ENCODE peak calls at places on chromosome 16, in seven cellular contexts. G is progenitor cell of endocrine pancreas, B is A549, N is HCT116, E is heart left ventricle, Z is astrocyte, L is breast epithelium. Q is an unnamed sample.
A peak's percentile ranks its signal among the peaks of the same experiment; 100 is the strongest.

GRCh38 chr16:4917117-4917516 is 19.8 kb downstream of the PPL start:
- DNase-seq in G (no peak), B (no peak), N (no peak), E (no peak), Z (peak; percentile 72), L (no peak), Q (no peak)

GRCh38 chr16:2705351-2705750 is 14.7 kb downstream of the PRSS27 start:
- DNase-seq in G (no peak), B (no peak), N (no peak), E (no peak), Z (no peak), L (no peak), Q (no peak)

GRCh38 chr16:58584831-58585505 is 44.7 kb downstream of the CNOT1 start:
- DNase-seq in G (no peak), B (no peak), N (no peak), E (no peak), Z (peak; percentile 7), L (no peak), Q (no peak)

GRCh38 chr16:65024649-65025243 is 97.1 kb downstream of the CDH11 start:
- DNase-seq in G (no peak), B (no peak), N (no peak), E (no peak), Z (peak; percentile 80), L (no peak), Q (no peak)

GRCh38 chr16:11630230-11631056 is 37.8 kb upstream of the SNN start:
- DNase-seq in G (no peak), B (no peak), N (no peak), E (no peak), Z (no peak), L (peak; percentile 69), Q (no peak)

GRCh38 chr16:81937305-81938038 is 73.8 kb downstream of the SDR42E1 start:
- DNase-seq in G (no peak), B (no peak), N (no peak), E (peak; percentile 34), Z (no peak), L (no peak), Q (no peak)

GRCh38 chr16:27367463-27368357 is 34.3 kb upstream of the IL21R start:
- DNase-seq in G (peak; percentile 56), B (peak; percentile 74), N (peak; percentile 63), E (peak; percentile 84), Z (peak; percentile 29), L (peak; percentile 70), Q (peak; percentile 92)

GRCh38 chr16:10388987-10389386 is 3.1 kb downstream of the ATF7IP2 start:
- DNase-seq in G (no peak), B (no peak), N (no peak), E (no peak), Z (no peak), L (no peak), Q (no peak)

GRCh38 chr16:69223882-69224281 is 36.9 kb downstream of the SNTB2 start:
- DNase-seq in G (no peak), B (no peak), N (no peak), E (no peak), Z (peak; percentile 51), L (no peak), Q (no peak)

GRCh38 chr16:23392223-23392600 is 60.8 kb downstream of the COG7 start:
- DNase-seq in G (no peak), B (no peak), N (no peak), E (no peak), Z (no peak), L (no peak), Q (no peak)

GRCh38 chr16:24568392-24568791 is 29.0 kb downstream of the RBBP6 start:
- DNase-seq in G (no peak), B (peak; percentile 53), N (no peak), E (no peak), Z (peak; percentile 6), L (no peak), Q (no peak)

GRCh38 chr16:336269-336668 is 16.3 kb downstream of the AXIN1 start:
- DNase-seq in G (no peak), B (no peak), N (no peak), E (no peak), Z (no peak), L (no peak), Q (no peak)

GRCh38 chr16:27922433-27922832 is 141.1 kb downstream of the GSG1L start:
- DNase-seq in G (no peak), B (no peak), N (no peak), E (no peak), Z (no peak), L (no peak), Q (no peak)

GRCh38 chr16:87572959-87573358 is 29.3 kb upstream of the JPH3 start:
- DNase-seq in G (no peak), B (no peak), N (no peak), E (no peak), Z (no peak), L (no peak), Q (no peak)
- TF ChIP-seq CTCF in G (peak; percentile 11), B (no peak), N (no peak), E (no peak), Z (no peak), L (no peak), Q (no peak)

GRCh38 chr16:20359997-20360396 is 7.5 kb upstream of the UMOD start:
- DNase-seq in G (no peak), B (no peak), N (no peak), E (no peak), Z (no peak), L (no peak), Q (no peak)
- TF ChIP-seq CTCF in G (peak; percentile 58), B (peak; percentile 6), N (peak; percentile 24), E (no peak), Z (no peak), L (no peak), Q (no peak)

DNA sequence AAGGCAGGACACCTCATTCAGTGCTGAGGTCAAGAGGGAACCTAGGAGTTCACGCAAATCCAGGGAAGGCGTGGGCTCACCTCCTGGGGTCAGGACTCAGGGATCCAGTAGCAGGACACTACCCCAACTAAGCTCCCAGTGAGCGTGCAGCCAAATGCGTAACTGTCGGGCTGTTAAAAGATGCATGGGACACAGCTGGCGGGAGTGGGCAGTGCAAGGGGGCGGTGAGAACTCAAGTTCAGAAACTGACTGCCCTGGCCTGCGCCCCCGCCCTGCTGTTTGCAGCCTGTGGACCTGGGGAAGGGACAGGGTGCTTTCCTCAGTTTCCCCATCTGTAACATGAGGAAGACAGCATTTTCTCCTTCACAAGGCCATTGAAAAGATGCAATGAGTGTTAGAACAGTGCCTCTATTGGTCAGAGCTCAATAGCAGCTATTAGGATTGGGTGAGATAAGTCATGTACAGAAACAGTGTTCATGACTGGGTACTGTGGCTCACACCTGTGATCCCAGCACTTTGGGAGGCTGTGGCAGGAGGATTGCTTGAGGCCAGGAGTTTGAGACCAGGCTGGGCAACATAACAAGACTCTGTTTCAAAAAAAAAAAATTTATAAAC is 20.2 kb downstream of the CDIPT start:
- DNase-seq in G (no peak), B (no peak), N (no peak), E (no peak), Z (no peak), L (no peak), Q (no peak)
- TF ChIP-seq CTCF in G (no peak), B (no peak), N (no peak), E (no peak), Z (peak; percentile 15), L (no peak), Q (no peak)

GRCh38 chr16:75555213-75555706 is 792 bp downstream of the TMEM231 start:
- DNase-seq in G (peak; percentile 59), B (peak; percentile 94), N (peak; percentile 86), E (peak; percentile 91), Z (peak; percentile 85), L (peak; percentile 74), Q (peak; percentile 79)
- TF ChIP-seq CTCF in G (no peak), B (no peak), N (no peak), E (no peak), Z (no peak), L (no peak), Q (no peak)

GRCh38 chr16:85490971-85491771 is 122.0 kb upstream of the GSE1 start:
- DNase-seq in G (no peak), B (peak; percentile 52), N (peak; percentile 31), E (no peak), Z (no peak), L (no peak), Q (peak; percentile 66)
- TF ChIP-seq CTCF in G (peak; percentile 60), B (peak; percentile 84), N (peak; percentile 93), E (no peak), Z (peak; percentile 43), L (no peak), Q (peak; percentile 98)

DNA sequence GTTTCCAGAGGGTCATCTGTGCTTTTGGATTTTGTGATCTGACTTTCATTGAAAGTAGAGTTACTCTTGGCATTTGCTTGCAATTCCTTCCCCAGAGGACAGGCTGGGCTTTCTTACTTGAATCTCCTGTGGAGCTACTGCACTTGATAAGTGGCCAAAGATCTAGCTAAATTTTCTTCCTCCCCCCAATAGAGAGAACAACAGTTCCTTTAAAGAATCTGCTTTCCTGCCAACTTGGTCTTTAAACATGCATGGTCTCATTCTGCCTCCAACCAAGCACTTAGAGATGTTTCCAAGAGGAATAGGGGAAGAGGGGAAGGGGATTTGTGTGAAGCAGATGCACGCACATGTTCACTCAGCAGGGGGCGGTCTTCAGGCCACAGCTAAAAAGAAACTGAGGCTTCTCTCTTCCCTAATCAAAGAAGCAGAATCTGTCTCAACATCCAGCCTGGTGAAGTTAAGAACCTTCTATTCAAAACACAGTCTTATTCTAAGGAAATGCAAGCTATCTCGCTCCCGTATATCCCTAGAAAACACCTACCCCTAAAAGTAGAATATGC is 229.6 kb downstream of the ZFHX3 start:
- DNase-seq in G (no peak), B (no peak), N (no peak), E (no peak), Z (peak; percentile 6), L (no peak), Q (no peak)
- TF ChIP-seq CTCF in G (peak; percentile 42), B (no peak), N (peak; percentile 8), E (no peak), Z (no peak), L (no peak), Q (no peak)